ENCODE peak calls at places on chromosomes 2 and 18, in eight cellular contexts. One of them, this sample, is unnamed.

GRCh38 chr2:100944617-100945432 is 57.3 kb upstream of the RPL31 start:
- DNase-seq in epithelial cell of esophagus: no peak
- DNase-seq in stimulated activated CD4-positive, alpha-beta T cell treated with anti-CD3 and anti-CD28 coated beads, Interleukin-12 subunit alpha, Interleukin-12 subunit beta, amount 100 ng/mL, for 24 hours: no peak
- DNase-seq in fibroblast of lung: no peak
- DNase-seq in T-helper 9 cell: no peak
- DNase-seq in GM04504: no peak
- DNase-seq in left ventricle myocardium superior: no peak
- DNase-seq in activated CD8-positive, alpha-beta memory T cell treated with anti-CD3 and anti-CD28 coated beads, Interleukin-2, amount 50 U/mL, for 48 hours: no peak
- DNase-seq in this sample: no peak

GRCh38 chr2:26720322-26721166 is 28.0 kb downstream of the KCNK3 start:
- DNase-seq in epithelial cell of esophagus: no peak
- DNase-seq in T-helper 9 cell: no peak
- DNase-seq in activated CD8-positive, alpha-beta memory T cell treated with anti-CD3 and anti-CD28 coated beads, Interleukin-2, amount 50 U/mL, for 48 hours: no peak
- DNase-seq in left ventricle myocardium superior: peak; percentile 94
- DNase-seq in GM04504: peak; percentile 46
- DNase-seq in stimulated activated CD4-positive, alpha-beta T cell treated with anti-CD3 and anti-CD28 coated beads, Interleukin-12 subunit alpha, Interleukin-12 subunit beta, amount 100 ng/mL, for 24 hours: no peak
- DNase-seq in fibroblast of lung: peak; percentile 88
- DNase-seq in this sample: no peak

GRCh38 chr2:152564754-152565551 is 152.3 kb downstream of the PRPF40A start:
- DNase-seq in epithelial cell of esophagus: no peak
- DNase-seq in left ventricle myocardium superior: no peak
- DNase-seq in T-helper 9 cell: no peak
- DNase-seq in GM04504: no peak
- DNase-seq in fibroblast of lung: no peak
- DNase-seq in activated CD8-positive, alpha-beta memory T cell treated with anti-CD3 and anti-CD28 coated beads, Interleukin-2, amount 50 U/mL, for 48 hours: no peak
- DNase-seq in stimulated activated CD4-positive, alpha-beta T cell treated with anti-CD3 and anti-CD28 coated beads, Interleukin-12 subunit alpha, Interleukin-12 subunit beta, amount 100 ng/mL, for 24 hours: no peak
- DNase-seq in this sample: no peak

GRCh38 chr2:225340923-225341322 is 58.6 kb upstream of the NYAP2 start:
- DNase-seq in T-helper 9 cell: no peak
- DNase-seq in activated CD8-positive, alpha-beta memory T cell treated with anti-CD3 and anti-CD28 coated beads, Interleukin-2, amount 50 U/mL, for 48 hours: no peak
- DNase-seq in epithelial cell of esophagus: no peak
- DNase-seq in left ventricle myocardium superior: no peak
- DNase-seq in GM04504: no peak
- DNase-seq in stimulated activated CD4-positive, alpha-beta T cell treated with anti-CD3 and anti-CD28 coated beads, Interleukin-12 subunit alpha, Interleukin-12 subunit beta, amount 100 ng/mL, for 24 hours: no peak
- DNase-seq in fibroblast of lung: no peak
- DNase-seq in this sample: no peak

GRCh38 chr2:33645861-33646260 is 46.8 kb upstream of the FAM98A start:
- DNase-seq in epithelial cell of esophagus: peak; percentile 19
- DNase-seq in GM04504: no peak
- DNase-seq in fibroblast of lung: peak; percentile 6
- DNase-seq in stimulated activated CD4-positive, alpha-beta T cell treated with anti-CD3 and anti-CD28 coated beads, Interleukin-12 subunit alpha, Interleukin-12 subunit beta, amount 100 ng/mL, for 24 hours: no peak
- DNase-seq in T-helper 9 cell: no peak
- DNase-seq in activated CD8-positive, alpha-beta memory T cell treated with anti-CD3 and anti-CD28 coated beads, Interleukin-2, amount 50 U/mL, for 48 hours: no peak
- DNase-seq in left ventricle myocardium superior: no peak
- DNase-seq in this sample: no peak

GRCh38 chr2:26922638-26923466 is 47.6 kb upstream of the MAPRE3 start:
- DNase-seq in left ventricle myocardium superior: peak; percentile 47
- DNase-seq in fibroblast of lung: peak; percentile 15
- DNase-seq in epithelial cell of esophagus: peak; percentile 46
- DNase-seq in T-helper 9 cell: no peak
- DNase-seq in stimulated activated CD4-positive, alpha-beta T cell treated with anti-CD3 and anti-CD28 coated beads, Interleukin-12 subunit alpha, Interleukin-12 subunit beta, amount 100 ng/mL, for 24 hours: peak; percentile 2
- DNase-seq in activated CD8-positive, alpha-beta memory T cell treated with anti-CD3 and anti-CD28 coated beads, Interleukin-2, amount 50 U/mL, for 48 hours: peak; percentile 60
- DNase-seq in GM04504: no peak
- DNase-seq in this sample: peak; percentile 23

GRCh38 chr18:5073026-5073944 is 123.8 kb downstream of the AKAIN1 start:
- DNase-seq in activated CD8-positive, alpha-beta memory T cell treated with anti-CD3 and anti-CD28 coated beads, Interleukin-2, amount 50 U/mL, for 48 hours: no peak
- DNase-seq in GM04504: peak; percentile 3
- DNase-seq in left ventricle myocardium superior: no peak
- DNase-seq in epithelial cell of esophagus: peak; percentile 49
- DNase-seq in stimulated activated CD4-positive, alpha-beta T cell treated with anti-CD3 and anti-CD28 coated beads, Interleukin-12 subunit alpha, Interleukin-12 subunit beta, amount 100 ng/mL, for 24 hours: no peak
- DNase-seq in fibroblast of lung: peak; percentile 20
- DNase-seq in T-helper 9 cell: no peak
- DNase-seq in this sample: no peak

GRCh38 chr2:99880148-99880983 is 262.0 kb downstream of the AFF3 start:
- DNase-seq in activated CD8-positive, alpha-beta memory T cell treated with anti-CD3 and anti-CD28 coated beads, Interleukin-2, amount 50 U/mL, for 48 hours: no peak
- DNase-seq in epithelial cell of esophagus: peak; percentile 48
- DNase-seq in left ventricle myocardium superior: no peak
- DNase-seq in stimulated activated CD4-positive, alpha-beta T cell treated with anti-CD3 and anti-CD28 coated beads, Interleukin-12 subunit alpha, Interleukin-12 subunit beta, amount 100 ng/mL, for 24 hours: no peak
- DNase-seq in GM04504: no peak
- DNase-seq in fibroblast of lung: peak; percentile 82
- DNase-seq in T-helper 9 cell: no peak
- DNase-seq in this sample: no peak

GRCh38 chr2:68936462-68936861 is 16.2 kb downstream of the GKN2 start:
- DNase-seq in T-helper 9 cell: no peak
- DNase-seq in GM04504: peak; percentile 31
- DNase-seq in epithelial cell of esophagus: peak; percentile 92
- DNase-seq in fibroblast of lung: no peak
- DNase-seq in left ventricle myocardium superior: no peak
- DNase-seq in activated CD8-positive, alpha-beta memory T cell treated with anti-CD3 and anti-CD28 coated beads, Interleukin-2, amount 50 U/mL, for 48 hours: no peak
- DNase-seq in stimulated activated CD4-positive, alpha-beta T cell treated with anti-CD3 and anti-CD28 coated beads, Interleukin-12 subunit alpha, Interleukin-12 subunit beta, amount 100 ng/mL, for 24 hours: no peak
- DNase-seq in this sample: no peak

GRCh38 chr2:212811036-212811805 is 272.6 kb upstream of the ERBB4 start:
- DNase-seq in left ventricle myocardium superior: no peak
- DNase-seq in stimulated activated CD4-positive, alpha-beta T cell treated with anti-CD3 and anti-CD28 coated beads, Interleukin-12 subunit alpha, Interleukin-12 subunit beta, amount 100 ng/mL, for 24 hours: no peak
- DNase-seq in T-helper 9 cell: no peak
- DNase-seq in activated CD8-positive, alpha-beta memory T cell treated with anti-CD3 and anti-CD28 coated beads, Interleukin-2, amount 50 U/mL, for 48 hours: no peak
- DNase-seq in fibroblast of lung: peak; percentile 34
- DNase-seq in epithelial cell of esophagus: peak; percentile 56
- DNase-seq in GM04504: peak; percentile 30
- DNase-seq in this sample: no peak

GRCh38 chr18:64409511-64409910 is 260.6 kb upstream of the LINC00305 start:
- DNase-seq in epithelial cell of esophagus: peak; percentile 11
- DNase-seq in fibroblast of lung: peak; percentile 5
- DNase-seq in GM04504: no peak
- DNase-seq in stimulated activated CD4-positive, alpha-beta T cell treated with anti-CD3 and anti-CD28 coated beads, Interleukin-12 subunit alpha, Interleukin-12 subunit beta, amount 100 ng/mL, for 24 hours: no peak
- DNase-seq in left ventricle myocardium superior: no peak
- DNase-seq in T-helper 9 cell: no peak
- DNase-seq in activated CD8-positive, alpha-beta memory T cell treated with anti-CD3 and anti-CD28 coated beads, Interleukin-2, amount 50 U/mL, for 48 hours: no peak
- DNase-seq in this sample: peak; percentile 17

GRCh38 chr2:240963376-240964220 is 34.8 kb upstream of the SNED1 start:
- DNase-seq in fibroblast of lung: no peak
- DNase-seq in GM04504: no peak
- DNase-seq in epithelial cell of esophagus: no peak
- DNase-seq in activated CD8-positive, alpha-beta memory T cell treated with anti-CD3 and anti-CD28 coated beads, Interleukin-2, amount 50 U/mL, for 48 hours: peak; percentile 39
- DNase-seq in stimulated activated CD4-positive, alpha-beta T cell treated with anti-CD3 and anti-CD28 coated beads, Interleukin-12 subunit alpha, Interleukin-12 subunit beta, amount 100 ng/mL, for 24 hours: no peak
- DNase-seq in T-helper 9 cell: no peak
- DNase-seq in left ventricle myocardium superior: peak; percentile 23
- DNase-seq in this sample: no peak

GRCh38 chr2:216306868-216307267 is 65.4 kb downstream of the MARCHF4 start:
- DNase-seq in T-helper 9 cell: no peak
- DNase-seq in fibroblast of lung: no peak
- DNase-seq in epithelial cell of esophagus: no peak
- DNase-seq in GM04504: no peak
- DNase-seq in activated CD8-positive, alpha-beta memory T cell treated with anti-CD3 and anti-CD28 coated beads, Interleukin-2, amount 50 U/mL, for 48 hours: no peak
- DNase-seq in left ventricle myocardium superior: no peak
- DNase-seq in stimulated activated CD4-positive, alpha-beta T cell treated with anti-CD3 and anti-CD28 coated beads, Interleukin-12 subunit alpha, Interleukin-12 subunit beta, amount 100 ng/mL, for 24 hours: no peak
- DNase-seq in this sample: no peak

GRCh38 chr2:98931596-98931995 is 4.4 kb downstream of the CRACDL start:
- DNase-seq in fibroblast of lung: no peak
- DNase-seq in GM04504: no peak
- DNase-seq in stimulated activated CD4-positive, alpha-beta T cell treated with anti-CD3 and anti-CD28 coated beads, Interleukin-12 subunit alpha, Interleukin-12 subunit beta, amount 100 ng/mL, for 24 hours: no peak
- DNase-seq in left ventricle myocardium superior: no peak
- DNase-seq in activated CD8-positive, alpha-beta memory T cell treated with anti-CD3 and anti-CD28 coated beads, Interleukin-2, amount 50 U/mL, for 48 hours: no peak
- DNase-seq in T-helper 9 cell: no peak
- DNase-seq in epithelial cell of esophagus: no peak
- DNase-seq in this sample: no peak

GRCh38 chr2:199128476-199129214 is 329.1 kb downstream of the SATB2 start:
- DNase-seq in GM04504: no peak
- DNase-seq in stimulated activated CD4-positive, alpha-beta T cell treated with anti-CD3 and anti-CD28 coated beads, Interleukin-12 subunit alpha, Interleukin-12 subunit beta, amount 100 ng/mL, for 24 hours: no peak
- DNase-seq in fibroblast of lung: no peak
- DNase-seq in T-helper 9 cell: no peak
- DNase-seq in activated CD8-positive, alpha-beta memory T cell treated with anti-CD3 and anti-CD28 coated beads, Interleukin-2, amount 50 U/mL, for 48 hours: no peak
- DNase-seq in left ventricle myocardium superior: no peak
- DNase-seq in epithelial cell of esophagus: no peak
- DNase-seq in this sample: no peak

GRCh38 chr2:120520929-120521912 is 175.3 kb downstream of the INHBB start:
- DNase-seq in activated CD8-positive, alpha-beta memory T cell treated with anti-CD3 and anti-CD28 coated beads, Interleukin-2, amount 50 U/mL, for 48 hours: peak; percentile 69
- DNase-seq in stimulated activated CD4-positive, alpha-beta T cell treated with anti-CD3 and anti-CD28 coated beads, Interleukin-12 subunit alpha, Interleukin-12 subunit beta, amount 100 ng/mL, for 24 hours: no peak
- DNase-seq in T-helper 9 cell: no peak
- DNase-seq in fibroblast of lung: peak; percentile 43
- DNase-seq in left ventricle myocardium superior: no peak
- DNase-seq in GM04504: no peak
- DNase-seq in epithelial cell of esophagus: peak; percentile 59
- DNase-seq in this sample: no peak

GRCh38 chr18:29004921-29005320 is 828.0 kb upstream of the CDH2 start:
- DNase-seq in activated CD8-positive, alpha-beta memory T cell treated with anti-CD3 and anti-CD28 coated beads, Interleukin-2, amount 50 U/mL, for 48 hours: no peak
- DNase-seq in fibroblast of lung: no peak
- DNase-seq in epithelial cell of esophagus: no peak
- DNase-seq in T-helper 9 cell: no peak
- DNase-seq in GM04504: no peak
- DNase-seq in stimulated activated CD4-positive, alpha-beta T cell treated with anti-CD3 and anti-CD28 coated beads, Interleukin-12 subunit alpha, Interleukin-12 subunit beta, amount 100 ng/mL, for 24 hours: no peak
- DNase-seq in left ventricle myocardium superior: no peak
- DNase-seq in this sample: no peak

GRCh38 chr2:37168217-37168981 is 11.6 kb upstream of the EIF2AK2 start:
- DNase-seq in GM04504: no peak
- DNase-seq in left ventricle myocardium superior: no peak
- DNase-seq in T-helper 9 cell: no peak
- DNase-seq in stimulated activated CD4-positive, alpha-beta T cell treated with anti-CD3 and anti-CD28 coated beads, Interleukin-12 subunit alpha, Interleukin-12 subunit beta, amount 100 ng/mL, for 24 hours: no peak
- DNase-seq in fibroblast of lung: peak; percentile 63
- DNase-seq in epithelial cell of esophagus: peak; percentile 56
- DNase-seq in activated CD8-positive, alpha-beta memory T cell treated with anti-CD3 and anti-CD28 coated beads, Interleukin-2, amount 50 U/mL, for 48 hours: no peak
- DNase-seq in this sample: no peak

GRCh38 chr2:148063633-148064032 is 42.7 kb downstream of the MBD5 start:
- DNase-seq in fibroblast of lung: no peak
- DNase-seq in left ventricle myocardium superior: no peak
- DNase-seq in epithelial cell of esophagus: no peak
- DNase-seq in activated CD8-positive, alpha-beta memory T cell treated with anti-CD3 and anti-CD28 coated beads, Interleukin-2, amount 50 U/mL, for 48 hours: no peak
- DNase-seq in T-helper 9 cell: no peak
- DNase-seq in GM04504: no peak
- DNase-seq in stimulated activated CD4-positive, alpha-beta T cell treated with anti-CD3 and anti-CD28 coated beads, Interleukin-12 subunit alpha, Interleukin-12 subunit beta, amount 100 ng/mL, for 24 hours: no peak
- DNase-seq in this sample: no peak

GRCh38 chr2:231181848-231182247 is 16.6 kb upstream of the ARMC9 start:
- DNase-seq in T-helper 9 cell: no peak
- DNase-seq in epithelial cell of esophagus: peak; percentile 20
- DNase-seq in GM04504: peak; percentile 73
- DNase-seq in left ventricle myocardium superior: peak; percentile 73
- DNase-seq in stimulated activated CD4-positive, alpha-beta T cell treated with anti-CD3 and anti-CD28 coated beads, Interleukin-12 subunit alpha, Interleukin-12 subunit beta, amount 100 ng/mL, for 24 hours: no peak
- DNase-seq in fibroblast of lung: peak; percentile 40
- DNase-seq in activated CD8-positive, alpha-beta memory T cell treated with anti-CD3 and anti-CD28 coated beads, Interleukin-2, amount 50 U/mL, for 48 hours: peak; percentile 43
- DNase-seq in this sample: no peak

GRCh38 chr2:11352781-11353537 is 8.5 kb upstream of the ROCK2 start:
- DNase-seq in T-helper 9 cell: no peak
- DNase-seq in GM04504: no peak
- DNase-seq in activated CD8-positive, alpha-beta memory T cell treated with anti-CD3 and anti-CD28 coated beads, Interleukin-2, amount 50 U/mL, for 48 hours: no peak
- DNase-seq in epithelial cell of esophagus: peak; percentile 54
- DNase-seq in stimulated activated CD4-positive, alpha-beta T cell treated with anti-CD3 and anti-CD28 coated beads, Interleukin-12 subunit alpha, Interleukin-12 subunit beta, amount 100 ng/mL, for 24 hours: no peak
- DNase-seq in left ventricle myocardium superior: no peak
- DNase-seq in fibroblast of lung: no peak
- DNase-seq in this sample: no peak